ENCODE peak calls at places on chromosomes 6 and 20, in six cellular contexts. K is NB4, Z is sigmoid colon, L is body of pancreas, E is ovary, X is gastrocnemius medialis. O is an unnamed sample.

GRCh38 chr6:106197441-106197840 is 111.3 kb downstream of the PRDM1 start:
- DNase-seq in E (no peak), Z (no peak), X (no peak), L (no peak), K (peak), O (no peak)

GRCh38 chr6:3403244-3404154 is 53.4 kb downstream of the SLC22A23 start:
- DNase-seq in X (no peak), E (peak), Z (peak), L (peak), K (no peak), O (peak)

GRCh38 chr6:151681426-151682059 is 125.9 kb upstream of the ESR1 start:
- DNase-seq in L (no peak), E (peak), Z (no peak), K (no peak), X (no peak), O (no peak)

GRCh38 chr20:38649275-38649891 is 47.8 kb downstream of the ARHGAP40 start:
- DNase-seq in Z (no peak), E (no peak), X (no peak), L (no peak), K (peak), O (no peak)

GRCh38 chr6:290111-290932 is 2.0 kb upstream of the DUSP22 start:
- DNase-seq in E (no peak), X (no peak), Z (no peak), K (peak), L (no peak), O (no peak)

GRCh38 chr6:31874836-31875572 is 3.8 kb downstream of the SLC44A4 start:
- DNase-seq in X (no peak), K (no peak), E (no peak), Z (no peak), L (no peak), O (no peak)

GRCh38 chr20:56875052-56875663 is 246.1 kb downstream of the TFAP2C start:
- DNase-seq in X (no peak), K (peak), Z (peak), L (no peak), E (no peak), O (no peak)

GRCh38 chr20:24102290-24102689 is 113.7 kb upstream of the GGTLC1 start:
- DNase-seq in E (no peak), X (no peak), Z (no peak), K (peak), L (no peak), O (no peak)

GRCh38 chr20:21353236-21353635 is 44.1 kb downstream of the NKX2-4 start:
- DNase-seq in K (no peak), E (no peak), X (no peak), L (no peak), Z (no peak), O (no peak)

GRCh38 chr6:55777461-55777860 is 97.9 kb downstream of the BMP5 start:
- DNase-seq in L (no peak), E (no peak), X (no peak), K (no peak), Z (no peak), O (no peak)

GRCh38 chr6:131652472-131652871 is 15.4 kb downstream of the ENPP3 start:
- DNase-seq in K (no peak), L (no peak), X (no peak), Z (no peak), E (no peak), O (no peak)

GRCh38 chr6:159104931-159105330 is 60.1 kb upstream of the TAGAP start:
- DNase-seq in K (no peak), Z (no peak), L (no peak), E (no peak), X (no peak), O (no peak)

GRCh38 chr20:44730441-44730840 is 15.2 kb upstream of the KCNK15 start:
- DNase-seq in K (no peak), E (no peak), L (no peak), Z (no peak), X (no peak), O (no peak)

GRCh38 chr6:11381801-11382513 is 149.5 kb upstream of the NEDD9 start:
- DNase-seq in K (peak), L (no peak), X (no peak), E (no peak), Z (no peak), O (no peak)

GRCh38 chr20:64101731-64102621 is 5.4 kb downstream of the NPBWR2 start:
- DNase-seq in E (no peak), X (peak), L (peak), K (peak), Z (no peak), O (no peak)

GRCh38 chr6:100968934-100969333 is 87.8 kb upstream of the ASCC3 start:
- DNase-seq in E (no peak), K (no peak), L (no peak), Z (no peak), X (no peak), O (no peak)

GRCh38 chr6:83108378-83108777 is 40.9 kb downstream of the DOP1A start:
- DNase-seq in E (no peak), K (no peak), X (no peak), Z (no peak), L (no peak), O (no peak)

GRCh38 chr20:58749098-58749766 is 56.6 kb downstream of the NPEPL1 start:
- DNase-seq in X (no peak), K (no peak), Z (no peak), L (no peak), E (no peak), O (peak)

GRCh38 chr6:129755787-129756186 is 45.8 kb upstream of the ARHGAP18 start:
- DNase-seq in Z (no peak), K (no peak), L (no peak), X (no peak), E (no peak), O (no peak)

GRCh38 chr6:91340998-91341397 is 754.1 kb upstream of the MAP3K7 start:
- DNase-seq in Z (no peak), K (no peak), L (no peak), X (no peak), E (no peak), O (no peak)

GRCh38 chr6:11043961-11044711 is at the start of gene ELOVL2:
- DNase-seq in L (peak), Z (no peak), E (peak), K (peak), X (no peak), O (no peak)

GRCh38 chr6:135002974-135003703 is 51.5 kb downstream of the HBS1L start:
- DNase-seq in L (no peak), Z (no peak), K (peak), X (no peak), E (no peak), O (no peak)

GRCh38 chr6:134999107-134999506 is 49.2 kb upstream of the ALDH8A1 start:
- DNase-seq in K (no peak), Z (no peak), X (no peak), L (no peak), E (no peak), O (no peak)

GRCh38 chr6:134997133-134997841 is 47.4 kb upstream of the ALDH8A1 start:
- DNase-seq in K (no peak), L (no peak), X (no peak), Z (no peak), E (no peak), O (no peak)

GRCh38 chr6:135006386-135006914 is 48.2 kb downstream of the HBS1L start:
- DNase-seq in L (no peak), Z (no peak), X (no peak), E (no peak), K (no peak), O (no peak)

DNA sequence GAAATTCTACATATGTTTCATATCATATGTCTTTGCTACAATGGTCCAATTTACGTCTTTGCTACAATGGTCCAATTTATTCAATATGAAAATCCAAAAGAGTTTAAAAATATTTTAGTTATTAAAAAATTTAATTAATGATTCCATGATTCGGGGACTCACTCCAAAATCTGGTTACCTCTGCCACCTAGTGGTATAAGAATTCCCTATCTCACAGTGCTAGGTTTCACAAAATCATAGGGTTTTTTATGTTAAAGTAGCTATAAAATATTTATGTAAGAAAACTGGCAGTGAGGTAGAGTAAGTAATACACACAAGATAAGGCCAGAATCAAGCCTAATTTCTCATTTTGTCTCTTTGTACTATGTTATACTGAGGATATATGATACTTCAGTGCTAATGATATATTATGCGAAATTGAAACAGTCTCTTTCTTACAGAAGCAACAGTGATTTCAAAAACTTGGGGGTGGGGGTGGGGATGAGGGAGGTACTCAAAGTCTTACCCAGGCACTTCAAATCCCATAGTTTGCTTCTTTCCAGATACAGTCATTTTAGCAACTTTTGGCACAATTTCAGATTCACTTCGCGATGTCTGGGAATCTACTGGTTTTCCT is 52.3 kb downstream of the HBS1L start:
- DNase-seq in K (peak), Z (no peak), X (no peak), E (no peak), L (no peak), O (no peak)
- TF ChIP-seq CTCF in K (peak), Z (peak), X (no peak), E (no peak), L (no peak), O (no peak)

DNA sequence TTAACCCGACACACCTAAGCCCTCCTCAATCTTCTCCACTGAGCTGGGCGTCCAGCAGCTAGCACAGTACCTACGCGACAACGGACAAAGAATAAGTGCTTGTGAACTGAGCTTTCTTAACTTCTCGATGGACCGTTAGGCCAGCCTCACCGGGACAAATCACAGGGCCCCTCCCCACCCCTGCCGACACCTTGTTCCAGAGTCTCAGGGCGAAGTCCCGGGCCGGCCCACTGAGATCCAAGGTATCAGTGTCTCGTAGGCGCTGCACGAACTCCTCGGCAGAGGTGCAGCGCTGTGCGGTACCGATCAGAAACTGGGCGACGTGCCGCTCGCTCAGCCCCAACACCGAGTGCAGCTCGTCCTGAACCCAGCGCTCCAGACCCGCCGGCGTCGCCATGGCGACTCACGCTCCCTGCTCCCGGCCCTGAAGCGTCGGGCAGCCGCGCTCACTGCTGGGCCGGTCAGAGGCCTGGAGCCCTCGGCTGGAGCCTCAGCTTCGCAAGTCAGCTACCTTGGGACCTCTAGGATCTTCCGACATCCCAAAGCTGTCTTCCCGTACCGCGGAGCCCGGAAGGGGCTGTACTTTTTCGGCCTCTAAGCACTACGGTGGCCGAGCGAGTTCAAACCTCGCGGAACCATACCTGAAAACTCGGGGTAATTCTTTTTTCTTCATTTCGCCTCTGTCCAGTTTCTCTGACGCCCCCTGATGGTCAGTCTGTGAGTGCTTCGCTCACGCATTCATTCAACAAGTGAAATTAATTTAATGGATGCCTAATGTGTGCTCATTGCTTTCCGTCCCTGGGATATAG is at the start of gene DHX16:
- DNase-seq in L (peak), Z (peak), E (peak), K (peak), X (peak), O (peak)
- TF ChIP-seq POLR2A in L (peak), Z (peak), E (peak), K (peak), X (no peak), O (no peak)

GRCh38 chr6:16129623-16130243 is 847 bp downstream of the MYLIP start:
- DNase-seq in K (peak), L (peak), X (peak), Z (peak), E (no peak), O (peak)
- TF ChIP-seq CTCF in K (no peak), L (no peak), X (no peak), Z (no peak), E (no peak), O (no peak)

GRCh38 chr20:41425180-41425884 is 58.7 kb upstream of the EMILIN3 start:
- DNase-seq in X (no peak), L (no peak), E (no peak), Z (no peak), K (no peak), O (no peak)
- TF ChIP-seq POLR2A in X (no peak), L (no peak), E (no peak), Z (no peak), K (no peak), O (no peak)

GRCh38 chr6:66226099-66226498 is 519.1 kb upstream of the EYS start:
- DNase-seq in X (no peak), K (no peak), Z (no peak), L (no peak), E (no peak), O (no peak)
- TF ChIP-seq CTCF in X (no peak), K (no peak), Z (no peak), L (no peak), E (no peak), O (no peak)

GRCh38 chr20:46407671-46407996 is 1.2 kb upstream of the ELMO2 start:
- DNase-seq in Z (no peak), E (no peak), K (no peak), X (no peak), L (peak), O (no peak)

GRCh38 chr20:46402236-46402886 is 4.1 kb downstream of the ELMO2 start:
- DNase-seq in Z (no peak), X (no peak), E (no peak), K (no peak), L (no peak), O (no peak)

GRCh38 chr20:46408281-46408731 is 1.9 kb upstream of the ELMO2 start:
- DNase-seq in X (no peak), L (no peak), E (no peak), Z (no peak), K (no peak), O (no peak)

GRCh38 chr20:46406986-46407670 is 713 bp upstream of the ELMO2 start:
- DNase-seq in Z (peak), K (peak), E (peak), L (peak), X (peak), O (peak)

DNA sequence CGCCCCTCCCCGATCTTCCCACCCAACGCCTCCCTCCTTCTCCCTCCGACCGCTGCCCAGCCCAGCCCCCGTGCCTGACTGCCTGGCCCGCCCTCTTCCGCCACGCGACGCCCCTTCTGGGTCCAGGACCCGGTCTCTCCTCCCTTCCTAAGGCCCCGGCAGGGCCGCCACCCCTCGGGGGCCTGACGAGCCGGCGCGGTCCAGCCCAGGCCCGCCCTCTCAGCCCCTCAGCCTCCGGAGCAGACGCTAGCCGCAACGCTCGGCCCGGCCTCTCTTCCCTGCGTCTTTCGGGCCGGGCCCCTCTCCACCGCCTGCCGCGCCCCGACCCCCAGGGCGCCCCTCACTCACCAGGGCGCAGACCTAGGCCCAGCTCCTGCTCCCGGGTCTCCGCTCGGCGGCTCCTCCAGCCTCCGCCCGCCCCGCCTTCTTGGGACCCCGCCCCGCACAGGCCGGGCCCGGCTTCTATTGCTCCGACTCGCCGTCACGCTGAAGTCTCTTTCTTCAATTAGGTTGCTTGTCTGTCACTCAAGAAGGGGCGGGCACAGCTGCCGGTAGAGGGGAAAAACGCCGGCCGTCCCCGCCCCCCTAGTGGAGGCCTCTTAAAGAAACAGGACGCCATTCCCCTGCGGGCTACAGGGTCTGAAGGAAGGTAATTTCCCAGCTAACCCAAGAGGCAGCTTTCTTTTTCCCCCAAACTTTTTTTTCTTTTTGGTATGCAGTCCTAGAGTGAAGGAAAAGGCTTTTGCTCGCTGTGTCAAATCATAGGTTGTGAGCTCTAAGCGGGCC is at the start of gene ELMO2:
- DNase-seq in E (peak), Z (peak), X (peak), L (peak), K (peak), O (peak)
- TF ChIP-seq POLR2A in E (peak), Z (peak), X (peak), L (peak), K (no peak), O (no peak)

DNA sequence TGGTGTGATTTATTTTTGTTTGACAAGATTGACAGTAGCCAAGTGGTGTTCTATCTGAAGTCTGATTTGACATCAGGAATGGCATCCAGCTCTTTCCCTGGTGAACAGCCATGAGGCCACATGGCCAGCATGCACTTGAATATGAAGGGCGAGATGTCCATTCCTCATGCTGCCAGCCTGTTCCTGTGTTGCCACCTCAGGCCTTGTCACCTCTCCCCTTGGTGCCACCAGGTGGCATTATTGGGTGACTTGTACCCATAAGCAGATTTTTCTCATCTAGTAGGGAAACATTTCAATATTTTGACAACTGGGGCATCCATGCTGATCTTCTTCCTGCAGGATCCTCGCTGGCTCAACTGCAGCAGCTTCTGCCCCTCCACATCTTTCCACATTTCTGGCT is 199.1 kb downstream of the ERMARD start:
- DNase-seq in Z (no peak), E (no peak), L (peak), X (no peak), K (peak), O (no peak)
- TF ChIP-seq CTCF in Z (no peak), E (no peak), L (no peak), X (peak), K (peak), O (no peak)

GRCh38 chr6:27892596-27893058 is 19.6 kb downstream of the OR2B2 start:
- DNase-seq in L (no peak), X (no peak), K (no peak), E (no peak), Z (no peak), O (no peak)

GRCh38 chr6:27896398-27896796 is 15.8 kb downstream of the OR2B2 start:
- DNase-seq in K (no peak), L (no peak), E (no peak), Z (no peak), X (no peak), O (no peak)

GRCh38 chr6:27893059-27893835 is 18.9 kb downstream of the OR2B2 start:
- DNase-seq in X (peak), L (peak), Z (peak), K (peak), E (peak), O (peak)

GRCh38 chr6:27893836-27894807 is 18.1 kb downstream of the OR2B2 start:
- DNase-seq in L (peak), E (peak), K (peak), X (peak), Z (peak), O (peak)

GRCh38 chr6:27894839-27895762 is 17.1 kb downstream of the OR2B2 start:
- DNase-seq in K (peak), L (peak), Z (peak), E (peak), X (peak), O (no peak)
- TF ChIP-seq POLR2A in K (peak), L (peak), Z (peak), E (peak), X (no peak), O (no peak)